ENCODE peak calls at places on chromosomes 6 and 20, in five cellular contexts. L, M, V, I and T are unnamed samples.

GRCh38 chr20:36465109-36466080 is 75.9 kb upstream of the MYL9 start:
- DNase-seq in V (no peak), M (peak), I (peak), L (no peak), T (peak)

GRCh38 chr20:34922654-34923381 is 32.8 kb downstream of the GSS start:
- DNase-seq in L (no peak), V (no peak), M (no peak), I (peak), T (peak)

GRCh38 chr6:106159531-106159940 is 73.4 kb downstream of the PRDM1 start:
- DNase-seq in L (no peak), V (no peak), M (no peak), I (peak), T (peak)

GRCh38 chr6:37816599-37817375 is 2.7 kb upstream of the ZFAND3 start:
- DNase-seq in V (no peak), L (no peak), I (no peak), M (no peak), T (no peak)

GRCh38 chr20:45792513-45793118 is 862 bp downstream of the DNTTIP1 start:
- DNase-seq in L (no peak), I (no peak), M (no peak), V (no peak), T (no peak)

GRCh38 chr20:23068283-23068682 is 17.8 kb downstream of the CD93 start:
- DNase-seq in V (no peak), M (no peak), I (no peak), L (no peak), T (no peak)

GRCh38 chr20:62668441-62669027 is 26.2 kb downstream of the SLCO4A1 start:
- DNase-seq in L (no peak), M (peak), V (peak), I (peak), T (peak)

GRCh38 chr6:68638225-68638900 is 3.3 kb downstream of the ADGRB3 start:
- DNase-seq in V (peak), L (no peak), I (peak), M (no peak), T (peak)

GRCh38 chr6:7590918-7591302 is 912 bp downstream of the SNRNP48 start:
- DNase-seq in I (peak), L (no peak), M (no peak), V (no peak), T (peak)

GRCh38 chr6:76835289-76835688 is 628.0 kb downstream of the HTR1B start:
- DNase-seq in V (no peak), I (no peak), L (no peak), M (no peak), T (no peak)

GRCh38 chr6:125363360-125364121 is 61.8 kb upstream of the HDDC2 start:
- DNase-seq in V (peak), I (peak), L (no peak), M (no peak), T (no peak)

GRCh38 chr6:135481786-135482369 is 15.7 kb downstream of the AHI1 start:
- DNase-seq in I (no peak), V (no peak), M (no peak), L (no peak), T (no peak)

GRCh38 chr20:23305098-23305497 is 45.5 kb upstream of the NXT1 start:
- DNase-seq in V (no peak), M (no peak), I (peak), L (no peak), T (peak)

GRCh38 chr6:36650848-36651247 is 27.7 kb upstream of the CDKN1A start:
- DNase-seq in M (no peak), I (no peak), V (no peak), L (no peak), T (no peak)

GRCh38 chr6:161264181-161264580 is 9.7 kb downstream of the AGPAT4 start:
- DNase-seq in L (no peak), V (no peak), I (no peak), M (no peak), T (no peak)

GRCh38 chr20:61048292-61048691 is 203.8 kb upstream of the CDH4 start:
- DNase-seq in V (no peak), L (no peak), M (no peak), I (no peak), T (no peak)

GRCh38 chr20:49445176-49445575 is 37.3 kb downstream of the KCNB1 start:
- DNase-seq in I (no peak), V (no peak), L (no peak), M (no peak), T (peak)

GRCh38 chr6:73579851-73580246 is 59.0 kb upstream of the EEF1A1 start:
- DNase-seq in I (peak), V (peak), L (no peak), M (no peak), T (peak)

GRCh38 chr6:38058022-38058421 is 238.5 kb downstream of the ZFAND3 start:
- DNase-seq in I (peak), V (no peak), L (no peak), M (no peak), T (peak)

GRCh38 chr20:58524814-58525213 is 9.6 kb upstream of the APCDD1L start:
- DNase-seq in V (no peak), M (no peak), I (peak), L (no peak), T (no peak)

GRCh38 chr20:50930139-50931047 is 844 bp downstream of the ADNP start:
- DNase-seq in L (no peak), I (no peak), M (peak), V (peak), T (no peak)

GRCh38 chr6:17865243-17865642 is 122.2 kb downstream of the KIF13A start:
- DNase-seq in I (no peak), M (no peak), L (no peak), V (no peak), T (peak)

GRCh38 chr20:23106271-23106851 is 20.2 kb upstream of the CD93 start:
- DNase-seq in V (no peak), L (no peak), M (no peak), I (no peak), T (peak)

GRCh38 chr6:20319520-20320357 is 81.9 kb upstream of the E2F3 start:
- DNase-seq in V (no peak), L (no peak), M (peak), I (no peak), T (no peak)